ENCODE peak calls at places on chromosomes 11 and 22, in ten cellular contexts. L, U, J, G, N, M, I, P, C and B are unnamed samples.

GRCh38 chr11:44615913-44616806 is 50.7 kb downstream of the CD82 start:
- DNase-seq in L (no peak), U (no peak), J (no peak), G (no peak), N (no peak), M (no peak), I (no peak), P (no peak), C (no peak), B (no peak)

GRCh38 chr22:39003165-39003638 is 10.9 kb upstream of the APOBEC3C start:
- DNase-seq in L (peak; percentile 74), U (peak; percentile 67), J (peak; percentile 83), G (peak; percentile 86), N (peak; percentile 94), M (peak; percentile 47), I (peak; percentile 92), P (peak; percentile 68), C (no peak), B (peak; percentile 73)

GRCh38 chr11:134751161-134751560 is 339.1 kb upstream of the B3GAT1 start:
- DNase-seq in L (no peak), U (no peak), J (no peak), G (no peak), N (no peak), M (no peak), I (no peak), P (no peak), C (no peak), B (no peak)

GRCh38 chr11:33160147-33160546 is 1.1 kb downstream of the CSTF3 start:
- DNase-seq in L (no peak), U (no peak), J (peak; percentile 62), G (peak; percentile 53), N (peak; percentile 54), M (no peak), I (peak; percentile 10), P (no peak), C (no peak), B (peak; percentile 40)

GRCh38 chr11:11780843-11781242 is 60.9 kb upstream of the USP47 start:
- DNase-seq in L (no peak), U (no peak), J (no peak), G (no peak), N (no peak), M (no peak), I (no peak), P (no peak), C (no peak), B (no peak)

GRCh38 chr11:44766112-44766971 is 39.6 kb downstream of the TSPAN18 start:
- DNase-seq in L (no peak), U (peak; percentile 44), J (peak; percentile 92), G (no peak), N (peak; percentile 46), M (no peak), I (peak; percentile 62), P (no peak), C (no peak), B (no peak)

GRCh38 chr22:46561435-46561905 is 24.1 kb upstream of the CELSR1 start:
- DNase-seq in L (no peak), U (no peak), J (no peak), G (peak; percentile 91), N (peak; percentile 78), M (no peak), I (no peak), P (peak; percentile 50), C (no peak), B (no peak)

GRCh38 chr22:45358127-45358526 is 48.4 kb downstream of the FAM118A start:
- DNase-seq in L (no peak), U (no peak), J (no peak), G (no peak), N (no peak), M (no peak), I (no peak), P (no peak), C (no peak), B (no peak)

GRCh38 chr11:8839957-8840945 is 70.7 kb upstream of the AKIP1 start:
- DNase-seq in L (no peak), U (no peak), J (peak; percentile 92), G (no peak), N (peak; percentile 50), M (no peak), I (no peak), P (no peak), C (no peak), B (no peak)